ENCODE peak calls at places on chromosomes 2 and 18, in six cellular contexts. Z, X, R, H, O and P are unnamed samples.

GRCh38 chr2:219155054-219155644 is 5.5 kb downstream of the NHEJ1 start:
- DNase-seq in Z (peak; percentile 40), X (no peak), R (peak; percentile 42), H (peak; percentile 64), O (peak; percentile 25), P (peak; percentile 63)

GRCh38 chr2:220277445-220277960 is 650.1 kb downstream of the SLC4A3 start:
- DNase-seq in Z (no peak), X (peak; percentile 48), R (peak; percentile 53), H (peak; percentile 71), O (no peak), P (peak; percentile 21)

GRCh38 chr18:78542204-78542603 is 437.4 kb upstream of the SALL3 start:
- DNase-seq in Z (no peak), X (peak; percentile 90), R (no peak), H (peak; percentile 1), O (peak; percentile 35), P (peak; percentile 68)

GRCh38 chr2:240139011-240139441 is 1.4 kb downstream of the OTOS start:
- DNase-seq in Z (no peak), X (peak; percentile 16), R (peak; percentile 10), H (no peak), O (no peak), P (no peak)

GRCh38 chr2:68384485-68385107 is 19.5 kb downstream of the PLEK start:
- DNase-seq in Z (no peak), X (no peak), R (no peak), H (no peak), O (no peak), P (no peak)

GRCh38 chr18:79059456-79059855 is 9.7 kb upstream of the ATP9B start:
- DNase-seq in Z (no peak), X (no peak), R (no peak), H (no peak), O (no peak), P (no peak)

GRCh38 chr18:74942319-74942910 is 266.5 kb downstream of the PTGR3 start:
- DNase-seq in Z (no peak), X (no peak), R (no peak), H (no peak), O (no peak), P (no peak)

GRCh38 chr2:8976419-8976818 is 27.1 kb downstream of the MBOAT2 start:
- DNase-seq in Z (no peak), X (no peak), R (no peak), H (no peak), O (no peak), P (no peak)

GRCh38 chr2:220887271-220887870 is 684.7 kb downstream of the EPHA4 start:
- DNase-seq in Z (no peak), X (no peak), R (no peak), H (no peak), O (no peak), P (no peak)

GRCh38 chr2:207926133-207927076 is 98.9 kb downstream of the PLEKHM3 start:
- DNase-seq in Z (no peak), X (peak; percentile 39), R (peak; percentile 71), H (no peak), O (peak; percentile 33), P (peak; percentile 46)

GRCh38 chr18:61850756-61851155 is 42.1 kb downstream of the RNF152 start:
- DNase-seq in Z (no peak), X (no peak), R (no peak), H (no peak), O (no peak), P (no peak)

GRCh38 chr2:106572541-106573148 is 85.5 kb downstream of the CD8B2 start:
- DNase-seq in Z (peak; percentile 56), X (no peak), R (no peak), H (peak; percentile 21), O (no peak), P (no peak)

GRCh38 chr2:143700865-143701264 is 571.6 kb downstream of the ARHGAP15 start:
- DNase-seq in Z (no peak), X (no peak), R (no peak), H (no peak), O (no peak), P (no peak)

GRCh38 chr18:995641-996040 is 91.0 kb downstream of the ADCYAP1 start:
- DNase-seq in Z (no peak), X (no peak), R (no peak), H (no peak), O (no peak), P (no peak)

GRCh38 chr2:9949239-9949991 is 2.1 kb upstream of the GRHL1 start:
- DNase-seq in Z (no peak), X (no peak), R (no peak), H (no peak), O (no peak), P (no peak)

GRCh38 chr2:95001701-95002100 is 23.8 kb upstream of the MAL start:
- DNase-seq in Z (no peak), X (no peak), R (no peak), H (no peak), O (no peak), P (no peak)

GRCh38 chr2:238494573-238494961 is 67.8 kb downstream of the ASB1 start:
- DNase-seq in Z (no peak), X (no peak), R (no peak), H (no peak), O (no peak), P (no peak)

GRCh38 chr2:241815477-241816430 is 6.8 kb downstream of the NEU4 start:
- DNase-seq in Z (no peak), X (no peak), R (no peak), H (no peak), O (no peak), P (no peak)

GRCh38 chr2:146918280-146918679 is 926.5 kb upstream of the ACVR2A start:
- DNase-seq in Z (no peak), X (no peak), R (no peak), H (no peak), O (no peak), P (no peak)

GRCh38 chr2:233280114-233280693 is 27.4 kb upstream of the SAG start:
- DNase-seq in Z (no peak), X (no peak), R (no peak), H (no peak), O (no peak), P (no peak)

GRCh38 chr2:156319811-156320490 is 12.6 kb downstream of the NR4A2 start:
- DNase-seq in Z (peak; percentile 48), X (peak; percentile 74), R (peak; percentile 43), H (no peak), O (peak; percentile 31), P (no peak)

DNA sequence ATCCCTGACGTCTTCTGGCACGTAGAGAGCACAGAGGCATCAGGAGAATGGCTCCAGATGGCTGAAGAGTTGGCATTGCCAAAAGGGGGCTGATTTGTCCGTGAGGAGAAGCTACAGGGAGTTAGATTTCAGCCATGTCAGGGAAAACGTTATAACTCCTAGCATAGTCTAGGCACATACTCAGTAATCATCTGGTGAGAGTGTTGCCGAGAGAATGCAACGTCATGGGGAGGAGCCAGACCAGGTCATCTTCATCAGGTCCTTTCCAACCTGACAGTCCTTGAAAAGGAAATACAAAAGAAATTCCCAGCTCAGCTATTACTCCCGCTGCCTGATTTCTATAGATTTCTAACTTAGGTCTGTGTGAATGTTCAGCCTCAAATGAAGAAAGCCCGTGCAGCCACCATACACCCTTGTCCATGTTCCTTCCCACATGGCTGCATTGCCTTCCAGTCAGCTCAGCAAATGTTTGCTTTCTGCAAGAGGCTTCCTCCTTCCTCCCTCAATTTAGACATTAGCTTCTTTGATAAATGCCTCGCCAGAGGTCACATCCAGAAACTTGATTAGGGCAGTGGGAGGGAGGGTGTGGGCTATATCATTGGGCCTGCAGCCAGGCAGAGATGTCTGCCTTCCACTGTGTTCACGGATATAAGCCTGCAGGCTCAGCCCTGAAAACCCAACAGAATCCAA is 93.0 kb downstream of the STPG4 start:
- DNase-seq in Z (no peak), X (no peak), R (no peak), H (no peak), O (no peak), P (no peak)
- H3K4me1 ChIP-seq in Z (peaks cover 9% of the 10 kb centered on the region), X (peaks cover 47% of the 10 kb centered on the region), R (peaks cover 20% of the 10 kb centered on the region), H (peaks cover 31% of the 10 kb centered on the region), O (peaks cover 26% of the 10 kb centered on the region), P (peaks cover 52% of the 10 kb centered on the region)

DNA sequence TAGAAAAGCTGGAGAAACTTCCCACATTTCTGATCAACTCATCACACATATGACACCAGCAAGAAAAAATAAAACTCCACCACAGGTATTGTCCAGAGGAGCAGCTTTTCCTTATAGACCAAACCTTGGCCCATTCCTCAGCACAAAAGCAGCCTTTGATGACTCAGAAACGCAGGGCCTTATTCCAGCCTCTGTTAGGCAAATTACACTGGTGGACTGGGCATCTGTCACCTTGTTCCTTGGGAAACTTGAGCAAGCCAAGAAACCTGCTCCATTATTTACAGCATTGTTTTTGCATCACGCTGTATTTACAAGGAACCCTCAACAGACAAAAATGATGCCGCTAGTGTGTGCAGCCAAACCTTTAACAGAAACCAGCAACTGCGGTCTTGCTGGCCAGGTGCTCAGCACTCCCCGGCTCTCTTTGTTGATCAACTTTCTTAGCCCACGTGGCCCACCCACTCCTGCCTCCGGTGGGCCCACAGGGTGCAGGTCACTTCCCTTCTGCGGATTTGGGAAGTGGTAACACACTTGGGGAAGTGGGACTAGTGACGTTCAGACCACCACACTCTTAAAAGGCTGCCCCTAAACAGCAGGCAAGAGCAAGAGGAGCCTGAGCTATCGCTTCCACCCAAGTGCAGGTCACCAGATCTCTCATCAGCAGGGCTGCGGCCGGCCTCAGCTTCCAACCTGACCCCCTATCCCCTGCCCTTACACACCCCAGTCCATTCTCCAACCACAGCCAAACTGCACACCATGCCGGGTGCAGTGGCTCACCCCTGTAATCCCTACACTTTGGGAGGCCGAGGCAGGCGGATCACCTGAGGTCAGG is 1.5 kb downstream of the AP1S3 start:
- DNase-seq in Z (no peak), X (no peak), R (no peak), H (no peak), O (peak; percentile 31), P (no peak)
- TF ChIP-seq EP300 in Z (no peak), X (no peak), R (no peak), H (no peak), O (no peak), P (no peak)

DNA sequence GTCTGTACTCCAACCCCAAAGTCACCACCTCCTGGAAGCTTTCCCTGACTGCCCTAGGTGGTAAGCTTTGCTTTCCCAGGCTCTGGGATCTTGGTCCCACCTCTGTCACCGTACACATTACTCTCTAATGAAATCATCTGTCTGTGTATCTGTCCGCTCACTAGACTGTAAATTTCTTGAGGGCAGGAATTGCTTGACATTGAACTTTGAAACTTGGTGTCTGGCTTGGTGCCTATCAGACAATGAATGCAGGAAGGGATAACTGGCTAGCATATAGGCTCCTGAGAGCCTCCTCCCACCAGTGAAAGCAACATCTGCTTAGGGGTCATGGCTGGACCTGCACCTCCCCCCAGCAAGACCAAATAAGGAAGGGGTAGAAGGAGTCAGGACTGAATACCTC is 155.7 kb downstream of the TNS1 start:
- DNase-seq in Z (no peak), X (no peak), R (no peak), H (no peak), O (no peak), P (no peak)
- H3K4me1 ChIP-seq in Z (peaks cover 19% of the 10 kb centered on the region), X (peaks cover 74% of the 10 kb centered on the region), R (peaks cover 23% of the 10 kb centered on the region), H (peaks cover 26% of the 10 kb centered on the region), O (peaks cover 18% of the 10 kb centered on the region), P (peaks cover 4% of the 10 kb centered on the region)

GRCh38 chr18:60506682-60507081 is 134.1 kb upstream of the MC4R start:
- DNase-seq in Z (no peak), X (no peak), R (no peak), H (no peak), O (no peak), P (no peak)
- TF ChIP-seq EP300 in Z (no peak), X (no peak), R (no peak), H (no peak), O (no peak), P (no peak)

GRCh38 chr2:101655941-101656422 is 41.5 kb upstream of the MAP4K4 start:
- DNase-seq in Z (no peak), X (no peak), R (no peak), H (no peak), O (no peak), P (no peak)
- H3K4me1 ChIP-seq in Z (peaks cover 6% of the 10 kb centered on the region), X (no peaks in the 10 kb centered on the region), R (no peaks in the 10 kb centered on the region), H (no peaks in the 10 kb centered on the region), O (no peaks in the 10 kb centered on the region), P (no peaks in the 10 kb centered on the region)

GRCh38 chr2:104702451-104702850 is 151.5 kb upstream of the POU3F3 start:
- DNase-seq in Z (no peak), X (no peak), R (no peak), H (no peak), O (no peak), P (no peak)
- TF ChIP-seq EP300 in Z (no peak), X (no peak), R (no peak), H (no peak), O (no peak), P (no peak)